ENCODE peak calls at places on chromosome 18, in six cellular contexts. One of them, this sample, is unnamed.

GRCh38 chr18:45212186-45213039 is 402.9 kb upstream of the SLC14A2 start:
- DNase-seq in brain microvascular endothelial cell: peak
- DNase-seq in T-cell: peak
- DNase-seq in HCEC 1CT: peak
- DNase-seq in NCI-H774: peak
- DNase-seq in PC-9: peak
- DNase-seq in this sample: peak

GRCh38 chr18:54127759-54128378 is 96.6 kb downstream of the MBD2 start:
- DNase-seq in T-cell: no peak
- DNase-seq in brain microvascular endothelial cell: peak
- DNase-seq in NCI-H774: no peak
- DNase-seq in PC-9: no peak
- DNase-seq in HCEC 1CT: peak
- DNase-seq in this sample: no peak

GRCh38 chr18:57439985-57440330 is 4.8 kb downstream of the ONECUT2 start:
- DNase-seq in brain microvascular endothelial cell: no peak
- DNase-seq in PC-9: no peak
- DNase-seq in NCI-H774: no peak
- DNase-seq in HCEC 1CT: no peak
- DNase-seq in T-cell: no peak
- DNase-seq in this sample: no peak

GRCh38 chr18:44946529-44947113 is 265.9 kb downstream of the SETBP1 start:
- DNase-seq in NCI-H774: peak
- DNase-seq in T-cell: no peak
- DNase-seq in HCEC 1CT: no peak
- DNase-seq in PC-9: no peak
- DNase-seq in brain microvascular endothelial cell: no peak
- DNase-seq in this sample: no peak

GRCh38 chr18:69763821-69764220 is 183.9 kb downstream of the CD226 start:
- DNase-seq in T-cell: no peak
- DNase-seq in brain microvascular endothelial cell: no peak
- DNase-seq in NCI-H774: no peak
- DNase-seq in PC-9: no peak
- DNase-seq in HCEC 1CT: no peak
- DNase-seq in this sample: no peak

GRCh38 chr18:58455318-58455950 is 173.5 kb downstream of the ALPK2 start:
- DNase-seq in NCI-H774: no peak
- DNase-seq in PC-9: peak
- DNase-seq in HCEC 1CT: no peak
- DNase-seq in T-cell: no peak
- DNase-seq in brain microvascular endothelial cell: no peak
- DNase-seq in this sample: no peak

GRCh38 chr18:55433140-55433539 is 154.9 kb downstream of the TCF4 start:
- DNase-seq in T-cell: no peak
- DNase-seq in PC-9: no peak
- DNase-seq in brain microvascular endothelial cell: no peak
- DNase-seq in NCI-H774: no peak
- DNase-seq in HCEC 1CT: no peak
- DNase-seq in this sample: no peak

GRCh38 chr18:79519751-79520472 is 124.2 kb downstream of the NFATC1 start:
- DNase-seq in PC-9: no peak
- DNase-seq in HCEC 1CT: no peak
- DNase-seq in T-cell: peak
- DNase-seq in NCI-H774: no peak
- DNase-seq in brain microvascular endothelial cell: no peak
- DNase-seq in this sample: no peak

GRCh38 chr18:59021500-59021899 is 118.2 kb upstream of the SEC11C start:
- DNase-seq in NCI-H774: peak
- DNase-seq in HCEC 1CT: no peak
- DNase-seq in PC-9: no peak
- DNase-seq in T-cell: no peak
- DNase-seq in brain microvascular endothelial cell: no peak
- DNase-seq in this sample: no peak

GRCh38 chr18:61502472-61502871 is 169.2 kb downstream of the CDH20 start:
- DNase-seq in NCI-H774: peak
- DNase-seq in brain microvascular endothelial cell: peak
- DNase-seq in HCEC 1CT: peak
- DNase-seq in PC-9: peak
- DNase-seq in T-cell: no peak
- DNase-seq in this sample: no peak

GRCh38 chr18:63264871-63265270 is 54.7 kb downstream of the BCL2 start:
- DNase-seq in T-cell: no peak
- DNase-seq in HCEC 1CT: no peak
- DNase-seq in brain microvascular endothelial cell: no peak
- DNase-seq in PC-9: no peak
- DNase-seq in NCI-H774: peak
- DNase-seq in this sample: no peak

GRCh38 chr18:9739516-9739915 is 31.4 kb downstream of the RAB31 start:
- DNase-seq in PC-9: no peak
- DNase-seq in NCI-H774: no peak
- DNase-seq in brain microvascular endothelial cell: no peak
- DNase-seq in T-cell: no peak
- DNase-seq in HCEC 1CT: no peak
- DNase-seq in this sample: no peak

GRCh38 chr18:3297025-3297984 is 35.4 kb downstream of the MYL12B start:
- DNase-seq in brain microvascular endothelial cell: peak
- DNase-seq in T-cell: peak
- DNase-seq in HCEC 1CT: peak
- DNase-seq in PC-9: peak
- DNase-seq in NCI-H774: peak
- DNase-seq in this sample: peak

GRCh38 chr18:43970656-43971055 is 693.4 kb upstream of the SYT4 start:
- DNase-seq in HCEC 1CT: no peak
- DNase-seq in brain microvascular endothelial cell: peak
- DNase-seq in NCI-H774: no peak
- DNase-seq in T-cell: no peak
- DNase-seq in PC-9: no peak
- DNase-seq in this sample: no peak

GRCh38 chr18:12053312-12053711 is 40.3 kb upstream of the ANKRD62 start:
- DNase-seq in HCEC 1CT: no peak
- DNase-seq in brain microvascular endothelial cell: no peak
- DNase-seq in NCI-H774: no peak
- DNase-seq in PC-9: no peak
- DNase-seq in T-cell: no peak
- DNase-seq in this sample: no peak

GRCh38 chr18:10230072-10230471 is 224.4 kb upstream of the APCDD1 start:
- DNase-seq in PC-9: no peak
- DNase-seq in brain microvascular endothelial cell: peak
- DNase-seq in NCI-H774: no peak
- DNase-seq in HCEC 1CT: peak
- DNase-seq in T-cell: no peak
- DNase-seq in this sample: no peak

GRCh38 chr18:71008257-71008656 is 719.4 kb downstream of the SOCS6 start:
- DNase-seq in NCI-H774: no peak
- DNase-seq in brain microvascular endothelial cell: no peak
- DNase-seq in HCEC 1CT: no peak
- DNase-seq in T-cell: no peak
- DNase-seq in PC-9: no peak
- DNase-seq in this sample: no peak

GRCh38 chr18:27977009-27977408 is 199.9 kb downstream of the CDH2 start:
- DNase-seq in HCEC 1CT: no peak
- DNase-seq in NCI-H774: no peak
- DNase-seq in PC-9: no peak
- DNase-seq in T-cell: no peak
- DNase-seq in brain microvascular endothelial cell: no peak
- DNase-seq in this sample: no peak

GRCh38 chr18:59276047-59276446 is 2.8 kb upstream of the RAX start:
- DNase-seq in NCI-H774: no peak
- DNase-seq in PC-9: no peak
- DNase-seq in T-cell: no peak
- DNase-seq in brain microvascular endothelial cell: no peak
- DNase-seq in HCEC 1CT: no peak
- DNase-seq in this sample: no peak

GRCh38 chr18:27661320-27662049 is 476.4 kb upstream of the CHST9 start:
- DNase-seq in T-cell: no peak
- DNase-seq in NCI-H774: no peak
- DNase-seq in brain microvascular endothelial cell: no peak
- DNase-seq in HCEC 1CT: no peak
- DNase-seq in PC-9: no peak
- DNase-seq in this sample: no peak

GRCh38 chr18:80065705-80066104 is 31.5 kb downstream of the RBFA start:
- DNase-seq in NCI-H774: no peak
- DNase-seq in HCEC 1CT: no peak
- DNase-seq in PC-9: no peak
- DNase-seq in T-cell: no peak
- DNase-seq in brain microvascular endothelial cell: no peak
- DNase-seq in this sample: no peak

GRCh38 chr18:23437357-23438045 is 15.6 kb upstream of the RIOK3 start:
- DNase-seq in T-cell: peak
- DNase-seq in PC-9: peak
- DNase-seq in brain microvascular endothelial cell: peak
- DNase-seq in HCEC 1CT: peak
- DNase-seq in NCI-H774: peak
- DNase-seq in this sample: peak

GRCh38 chr18:34795070-34795740 is 85.1 kb downstream of the DTNA start:
- DNase-seq in PC-9: no peak
- DNase-seq in NCI-H774: no peak
- DNase-seq in HCEC 1CT: no peak
- DNase-seq in T-cell: no peak
- DNase-seq in brain microvascular endothelial cell: no peak
- DNase-seq in this sample: no peak

GRCh38 chr18:4510709-4511108 is 55.6 kb upstream of the DLGAP1 start:
- DNase-seq in NCI-H774: no peak
- DNase-seq in PC-9: no peak
- DNase-seq in T-cell: no peak
- DNase-seq in HCEC 1CT: no peak
- DNase-seq in brain microvascular endothelial cell: no peak
- DNase-seq in this sample: no peak

This sample was measured in CD4-positive, alpha-beta T cell.